ENCODE peak calls at places on chromosome 11, in seven cellular contexts. E is HCT116, O is heart left ventricle, V is stomach, L is gastrocnemius medialis, Y is endothelial cell of umbilical vein, A is IMR-90. K is an unnamed sample.

GRCh38 chr11:46947399-46948077 is 11.0 kb downstream of the CSTPP1 start:
- DNase-seq in E (no peak), O (no peak), V (no peak), L (no peak), Y (no peak), A (no peak), K (no peak)

GRCh38 chr11:96314326-96315050 is 28.5 kb downstream of the MAML2 start:
- DNase-seq in E (peak; percentile 48), O (peak; percentile 37), V (no peak), L (no peak), Y (peak; percentile 65), A (peak; percentile 72), K (no peak)

GRCh38 chr11:65833297-65834030 is at the start of gene SNX32:
- DNase-seq in E (no peak), O (peak; percentile 97), V (peak; percentile 96), L (peak; percentile 92), Y (peak; percentile 92), A (peak; percentile 90), K (peak; percentile 99)

GRCh38 chr11:108224908-108225786 is 2.3 kb downstream of the ATM start:
- DNase-seq in E (no peak), O (no peak), V (no peak), L (no peak), Y (no peak), A (no peak), K (no peak)

GRCh38 chr11:94493146-94493442 is 550 bp downstream of the MRE11 start:
- DNase-seq in E (no peak), O (no peak), V (no peak), L (no peak), Y (no peak), A (no peak), K (no peak)

GRCh38 chr11:61542661-61543060 is 34.1 kb downstream of the LRRC10B start:
- DNase-seq in E (no peak), O (no peak), V (no peak), L (no peak), Y (no peak), A (no peak), K (no peak)

GRCh38 chr11:84193706-84194105 is 907.5 kb upstream of the CCDC90B start:
- DNase-seq in E (no peak), O (no peak), V (no peak), L (no peak), Y (no peak), A (no peak), K (no peak)

GRCh38 chr11:18671246-18671645 is 27.3 kb upstream of the TMEM86A start:
- DNase-seq in E (no peak), O (no peak), V (no peak), L (no peak), Y (no peak), A (no peak), K (no peak)

DNA sequence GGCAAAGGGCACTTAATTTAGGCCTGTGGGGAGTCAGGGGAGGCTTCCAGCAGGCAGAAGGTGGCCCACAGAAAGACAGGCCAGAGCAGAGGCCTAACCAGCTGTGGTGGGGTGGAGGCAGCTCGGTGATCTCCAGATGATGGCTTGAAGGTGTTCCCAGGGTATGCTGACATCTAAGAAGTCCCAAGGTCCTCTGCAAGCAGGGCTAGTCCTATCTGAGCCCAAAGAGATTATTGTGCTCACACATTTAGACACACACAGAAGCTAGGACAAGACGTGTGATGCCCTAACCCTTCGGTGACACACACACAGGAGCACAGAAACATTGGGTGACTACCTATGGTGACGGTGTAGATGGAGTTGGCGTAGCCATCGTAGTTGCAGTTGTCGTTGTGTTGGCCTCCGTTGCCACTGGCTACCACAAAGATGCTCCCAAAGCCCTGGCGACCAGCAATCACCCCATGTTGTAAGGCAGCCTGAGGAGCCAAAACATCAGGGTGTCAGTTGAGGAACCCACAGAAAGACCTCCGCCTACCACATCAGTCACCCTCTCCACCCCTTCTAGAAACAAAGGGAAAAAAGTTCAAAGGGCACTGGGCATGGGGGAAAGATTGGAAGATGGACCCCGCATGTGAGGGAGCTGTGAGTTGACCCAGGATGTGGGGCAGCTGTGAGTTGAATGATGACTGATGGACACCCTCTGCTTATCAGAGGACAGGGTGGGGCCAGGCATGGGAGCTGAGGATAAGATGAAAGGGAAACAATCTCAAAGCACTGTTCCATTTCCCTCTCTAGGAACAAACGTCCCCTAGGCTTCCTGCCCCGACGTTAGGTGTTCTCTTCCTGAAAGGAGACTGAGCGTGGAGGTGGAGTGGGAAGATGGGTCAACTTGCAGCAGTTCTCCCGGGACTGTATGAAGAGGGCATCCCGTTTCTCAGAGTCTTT is 7.9 kb downstream of the PCSK7 start:
- DNase-seq in E (no peak), O (no peak), V (no peak), L (no peak), Y (no peak), A (no peak), K (no peak)
- TF ChIP-seq POLR2A in E (no peak), O (no peak), V (no peak), L (no peak), Y (no peak), A (peak; percentile 18), K (no peak)

GRCh38 chr11:68914761-68915160 is 11.1 kb downstream of the IGHMBP2 start:
- DNase-seq in E (no peak), O (no peak), V (no peak), L (no peak), Y (no peak), A (no peak), K (no peak)
- H3K36me3 ChIP-seq in E (peaks cover 24% of the 10 kb centered on the region), O (peaks cover 94% of the 10 kb centered on the region), V (peaks cover 100% of the 10 kb centered on the region), L (peaks cover 3% of the 10 kb centered on the region), Y (peaks cover 47% of the 10 kb centered on the region), A (peaks cover 59% of the 10 kb centered on the region), K (peaks cover 100% of the 10 kb centered on the region)

GRCh38 chr11:72828692-72829101 is 14.5 kb downstream of the ATG16L2 start:
- DNase-seq in E (no peak), O (no peak), V (no peak), L (no peak), Y (no peak), A (no peak), K (no peak)

GRCh38 chr11:72825661-72826060 is 11.4 kb downstream of the ATG16L2 start:
- DNase-seq in E (no peak), O (no peak), V (no peak), L (no peak), Y (no peak), A (no peak), K (no peak)

GRCh38 chr11:72828081-72828567 is 13.9 kb downstream of the ATG16L2 start:
- DNase-seq in E (no peak), O (no peak), V (no peak), L (no peak), Y (no peak), A (peak; percentile 44), K (no peak)

GRCh38 chr11:72826191-72826941 is 12.2 kb downstream of the ATG16L2 start:
- DNase-seq in E (no peak), O (no peak), V (no peak), L (no peak), Y (no peak), A (no peak), K (no peak)

GRCh38 chr11:72826942-72827480 is 12.8 kb downstream of the ATG16L2 start:
- DNase-seq in E (no peak), O (no peak), V (no peak), L (no peak), Y (no peak), A (no peak), K (no peak)
- H3K27ac ChIP-seq in E (no peak overlapping the region), O (peak overlapping the region; percentile 55), V (peak overlapping the region; percentile 46), L (peak overlapping the region; percentile 36), Y (no peak overlapping the region), A (no peak overlapping the region), K (no peak overlapping the region)

GRCh38 chr11:125072210-125072960 is 9.3 kb downstream of the SLC37A2 start:
- DNase-seq in E (no peak), O (no peak), V (no peak), L (no peak), Y (no peak), A (no peak), K (no peak)
- TF ChIP-seq POLR2A in E (no peak), O (no peak), V (no peak), L (no peak), Y (no peak), A (no peak), K (no peak)

GRCh38 chr11:68420171-68420570 is 40.4 kb upstream of the PPP6R3 start:
- DNase-seq in E (no peak), O (no peak), V (no peak), L (no peak), Y (no peak), A (no peak), K (no peak)
- H3K36me3 ChIP-seq in E (peaks cover 6% of the 10 kb centered on the region), O (peaks cover 40% of the 10 kb centered on the region), V (peaks cover 87% of the 10 kb centered on the region), L (no peaks in the 10 kb centered on the region), Y (peaks cover 40% of the 10 kb centered on the region), A (peaks cover 32% of the 10 kb centered on the region), K (peaks cover 76% of the 10 kb centered on the region)

DNA sequence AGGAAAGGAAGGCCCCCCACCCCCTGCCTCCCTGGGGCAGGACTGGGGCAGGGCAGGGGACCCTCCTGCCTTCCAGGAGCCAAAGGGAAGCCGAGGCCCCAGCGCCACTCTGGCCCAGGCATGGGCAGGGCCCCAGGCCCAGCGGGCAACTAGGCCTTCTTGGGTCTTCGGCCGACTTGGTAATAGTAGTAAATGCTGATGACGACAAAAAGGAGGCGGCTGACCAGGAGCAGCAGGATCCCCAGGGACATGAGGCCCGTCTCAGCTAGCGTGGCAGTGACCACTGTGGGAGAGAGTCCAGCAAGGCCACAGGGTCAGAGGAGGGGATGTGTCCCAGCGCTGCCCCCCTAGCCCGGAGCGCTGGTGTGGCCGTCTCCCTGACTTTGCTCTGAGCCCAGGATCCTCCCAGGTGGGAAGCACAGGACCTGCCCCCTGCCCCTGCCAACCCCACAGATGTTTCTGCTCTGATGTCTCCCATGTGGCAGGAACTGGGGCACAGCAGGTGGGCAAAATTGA is 15.9 kb downstream of the TP53I11 start:
- DNase-seq in E (no peak), O (no peak), V (no peak), L (no peak), Y (no peak), A (no peak), K (no peak)
- H3K27ac ChIP-seq in E (no peak overlapping the region), O (no peak overlapping the region), V (no peak overlapping the region), L (no peak overlapping the region), Y (no peak overlapping the region), A (no peak overlapping the region), K (no peak overlapping the region)

K was measured in esophagus muscularis mucosa.